ENCODE peak calls at places on chromosome 14, in seven cellular contexts. N, R, T, C, X, M and U are unnamed samples.

GRCh38 chr14:40601063-40601462 is 1005.6 kb upstream of the LRFN5 start:
- DNase-seq in X (no peak), C (no peak), M (no peak), T (no peak), N (no peak), R (no peak), U (no peak)

GRCh38 chr14:102581193-102581592 is 11.3 kb upstream of the RCOR1 start:
- DNase-seq in C (no peak), T (no peak), R (no peak), N (no peak), M (no peak), X (no peak), U (no peak)

GRCh38 chr14:35944847-35945246 is 118.7 kb downstream of the BRMS1L start:
- DNase-seq in M (no peak), X (peak), N (no peak), C (no peak), R (no peak), T (peak), U (no peak)

GRCh38 chr14:58332514-58332913 is 34.2 kb downstream of the ARID4A start:
- DNase-seq in R (no peak), C (no peak), M (no peak), T (no peak), X (no peak), N (no peak), U (no peak)

GRCh38 chr14:71474866-71475265 is 457.4 kb upstream of the RGS6 start:
- DNase-seq in N (no peak), C (no peak), M (no peak), T (no peak), X (no peak), R (no peak), U (no peak)

GRCh38 chr14:102020058-102020971 is 55.9 kb downstream of the DYNC1H1 start:
- DNase-seq in R (no peak), M (peak), N (no peak), X (peak), C (no peak), T (no peak), U (no peak)

GRCh38 chr14:51533160-51533559 is 118.5 kb upstream of the FRMD6 start:
- DNase-seq in M (peak), R (no peak), X (no peak), T (no peak), C (no peak), N (no peak), U (no peak)

GRCh38 chr14:34713681-34714319 is 593 bp downstream of the CFL2 start:
- DNase-seq in T (peak), C (peak), N (peak), R (peak), M (peak), X (no peak), U (no peak)

GRCh38 chr14:39228509-39229221 is 5.0 kb upstream of the MIA2 start:
- DNase-seq in N (no peak), T (no peak), C (no peak), M (no peak), X (no peak), R (no peak), U (no peak)

GRCh38 chr14:23406244-23406643 is 1.8 kb downstream of the MYH6 start:
- DNase-seq in T (no peak), X (no peak), N (no peak), C (no peak), R (no peak), M (no peak), U (no peak)

GRCh38 chr14:99401624-99402282 is 78.9 kb downstream of the SETD3 start:
- DNase-seq in C (no peak), X (no peak), N (no peak), T (no peak), R (no peak), M (no peak), U (no peak)

GRCh38 chr14:96237641-96238040 is 18.4 kb upstream of the BDKRB1 start:
- DNase-seq in T (no peak), C (peak), N (no peak), M (no peak), R (no peak), X (no peak), U (no peak)

GRCh38 chr14:30753452-30753851 is 120.9 kb upstream of the COCH start:
- DNase-seq in R (no peak), N (no peak), C (no peak), X (no peak), T (no peak), M (no peak), U (no peak)

GRCh38 chr14:72589652-72590051 is 304.2 kb downstream of the DPF3 start:
- DNase-seq in M (no peak), X (no peak), C (no peak), T (no peak), N (no peak), R (no peak), U (no peak)

DNA sequence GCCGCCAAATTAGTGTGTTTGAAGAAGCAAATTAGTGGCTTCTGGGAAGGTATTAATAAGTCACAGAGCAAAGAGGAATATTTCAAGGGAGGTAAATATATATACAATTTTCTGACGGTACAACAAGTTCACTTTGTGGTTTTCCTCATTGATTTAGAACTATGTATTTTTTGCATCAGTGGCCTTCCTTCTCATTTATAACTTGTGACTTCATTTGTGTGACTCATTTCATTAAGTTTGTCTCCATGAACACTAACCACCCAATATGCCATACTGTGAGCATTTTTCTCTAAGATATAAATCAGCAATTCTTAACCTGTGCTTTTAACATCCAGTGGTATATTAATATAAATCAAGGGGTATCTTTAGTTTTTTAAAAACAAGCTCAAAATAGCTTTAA is 29.3 kb upstream of the ARHGAP5 start:
- DNase-seq in C (no peak), R (no peak), T (no peak), X (no peak), N (no peak), M (no peak), U (no peak)
- TF ChIP-seq CTCF in C (no peak), R (no peak), T (no peak), X (no peak), N (no peak), M (no peak), U (no peak)

GRCh38 chr14:100681111-100681510 is 45.6 kb upstream of the DLK1 start:
- DNase-seq in N (no peak), M (no peak), R (no peak), X (no peak), C (no peak), T (no peak), U (no peak)
- H3K4me3 ChIP-seq in N (no peak), M (no peak), R (no peak), X (no peak), C (no peak), T (no peak), U (no peak)

DNA sequence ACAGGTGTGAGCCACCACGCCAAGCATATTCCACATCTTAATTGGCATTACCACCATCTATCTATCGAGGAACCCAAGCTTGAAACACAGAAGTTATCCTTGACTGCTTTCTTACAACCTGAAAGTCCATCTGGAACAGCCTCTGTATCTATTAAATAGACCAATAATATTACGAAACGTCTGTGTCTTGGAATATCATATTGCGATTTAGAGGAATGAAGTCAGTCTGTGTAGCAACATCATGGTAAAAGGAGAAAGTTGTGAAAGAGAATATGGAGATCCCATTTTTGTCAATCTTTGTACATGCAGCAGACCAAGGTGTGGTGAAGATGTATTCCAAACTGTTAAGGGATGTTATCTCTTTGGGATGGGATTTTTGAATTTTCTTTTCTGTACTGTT is 25.8 kb upstream of the MAX start:
- DNase-seq in T (no peak), N (no peak), X (no peak), C (no peak), M (peak), R (no peak), U (no peak)
- TF ChIP-seq CTCF in T (no peak), N (no peak), X (no peak), C (no peak), M (no peak), R (no peak), U (no peak)

GRCh38 chr14:32940066-32940651 is 1.5 kb downstream of the NPAS3 start:
- DNase-seq in X (no peak), M (no peak), R (no peak), T (peak), C (no peak), N (peak), U (no peak)

GRCh38 chr14:32941668-32942065 is 3.0 kb downstream of the NPAS3 start:
- DNase-seq in R (no peak), X (no peak), N (no peak), T (no peak), M (no peak), C (no peak), U (no peak)

GRCh38 chr14:32938719-32939253 is at the start of gene NPAS3:
- DNase-seq in X (no peak), M (no peak), N (no peak), R (peak), T (peak), C (no peak), U (no peak)

GRCh38 chr14:32939254-32940065 is 781 bp downstream of the NPAS3 start:
- DNase-seq in R (peak), M (peak), C (peak), X (peak), T (peak), N (peak), U (no peak)

GRCh38 chr14:32940711-32941667 is 2.3 kb downstream of the NPAS3 start:
- DNase-seq in N (no peak), T (no peak), R (no peak), M (no peak), X (no peak), C (no peak), U (no peak)
- H3K4me3 ChIP-seq in N (no peak), T (peak), R (no peak), M (no peak), X (peak), C (no peak), U (peak)

GRCh38 chr14:53148612-53149202 is 4.4 kb downstream of the DDHD1 start:
- DNase-seq in T (no peak), M (no peak), R (no peak), C (no peak), N (no peak), X (no peak), U (no peak)
- TF ChIP-seq CTCF in T (no peak), M (no peak), R (no peak), C (no peak), N (no peak), X (no peak), U (no peak)

GRCh38 chr14:103697196-103697595 is 18.1 kb downstream of the XRCC3 start:
- DNase-seq in X (no peak), R (no peak), M (no peak), N (no peak), T (no peak), C (no peak), U (no peak)

GRCh38 chr14:103694572-103695026 is 20.7 kb downstream of the XRCC3 start:
- DNase-seq in M (no peak), N (no peak), X (no peak), C (peak), R (no peak), T (peak), U (no peak)

GRCh38 chr14:103696466-103697071 is 18.7 kb downstream of the XRCC3 start:
- DNase-seq in R (no peak), X (no peak), C (peak), T (no peak), N (peak), M (peak), U (no peak)

GRCh38 chr14:103696027-103696402 is 19.2 kb downstream of the XRCC3 start:
- DNase-seq in M (no peak), N (no peak), X (no peak), T (no peak), C (no peak), R (no peak), U (no peak)

DNA sequence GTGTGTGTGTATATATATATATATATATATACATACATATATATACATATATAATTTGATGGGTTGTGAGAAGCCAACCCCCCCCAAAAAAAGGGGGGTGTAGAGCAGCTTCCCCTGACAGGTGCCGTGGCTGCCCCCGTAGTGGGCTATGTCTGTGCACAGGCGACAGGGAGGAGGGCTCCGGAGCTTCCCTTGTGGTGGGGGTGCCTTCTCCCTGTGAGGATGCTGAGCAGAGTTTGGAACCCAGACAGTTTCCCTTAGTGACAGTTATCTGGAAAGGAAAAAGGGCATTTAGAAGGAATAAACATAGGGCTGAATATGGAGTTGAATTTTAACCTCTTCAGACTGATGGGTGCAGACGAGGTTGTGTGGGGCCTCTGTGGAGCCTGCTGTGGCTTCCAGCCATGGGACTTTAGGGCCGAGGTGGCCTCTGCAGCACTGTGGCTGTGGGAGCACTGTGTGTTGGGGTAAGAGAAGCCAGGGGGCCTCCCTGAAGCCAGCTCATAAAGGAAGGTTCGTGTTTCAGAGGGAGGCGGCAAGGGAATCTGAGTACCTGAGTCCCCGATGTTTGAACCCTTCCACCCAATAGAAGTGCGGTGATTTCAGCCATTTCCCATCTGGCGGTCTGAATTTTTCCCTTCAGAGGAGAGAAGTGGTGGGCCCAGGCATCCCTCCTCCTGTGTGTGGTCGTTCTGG is 19.8 kb downstream of the XRCC3 start:
- DNase-seq in C (peak), T (no peak), M (no peak), X (no peak), N (no peak), R (no peak), U (no peak)
- H3K4me3 ChIP-seq in C (no peak), T (no peak), M (no peak), X (no peak), N (no peak), R (no peak), U (no peak)

GRCh38 chr14:53921027-53921426 is 35.6 kb downstream of the BMP4 start:
- DNase-seq in X (no peak), C (no peak), R (no peak), T (peak), N (no peak), M (no peak), U (no peak)
- TF ChIP-seq CTCF in X (no peak), C (no peak), R (no peak), T (no peak), N (no peak), M (no peak), U (no peak)

GRCh38 chr14:105069887-105070759 is 4.9 kb upstream of the GPR132 start:
- DNase-seq in N (peak), X (no peak), C (peak), T (no peak), M (peak), R (no peak), U (peak)
- H3K4me3 ChIP-seq in N (no peak), X (no peak), C (no peak), T (no peak), M (no peak), R (no peak), U (no peak)

GRCh38 chr14:85441909-85442643 is 87.9 kb upstream of the FLRT2 start:
- DNase-seq in X (no peak), C (no peak), T (no peak), M (no peak), N (no peak), R (no peak), U (no peak)

GRCh38 chr14:85453401-85453800 is 76.5 kb upstream of the FLRT2 start:
- DNase-seq in C (no peak), M (no peak), N (no peak), R (no peak), T (no peak), X (no peak), U (no peak)

GRCh38 chr14:85443001-85443400 is 86.9 kb upstream of the FLRT2 start:
- DNase-seq in N (peak), X (no peak), M (peak), R (no peak), C (no peak), T (no peak), U (no peak)

GRCh38 chr14:85444685-85445084 is 85.3 kb upstream of the FLRT2 start:
- DNase-seq in N (peak), T (no peak), C (no peak), M (peak), X (no peak), R (peak), U (no peak)

GRCh38 chr14:85447883-85448282 is 82.1 kb upstream of the FLRT2 start:
- DNase-seq in R (no peak), T (peak), X (no peak), N (no peak), M (no peak), C (no peak), U (no peak)
- TF ChIP-seq CTCF in R (no peak), T (peak), X (no peak), N (no peak), M (no peak), C (no peak), U (no peak)

DNA sequence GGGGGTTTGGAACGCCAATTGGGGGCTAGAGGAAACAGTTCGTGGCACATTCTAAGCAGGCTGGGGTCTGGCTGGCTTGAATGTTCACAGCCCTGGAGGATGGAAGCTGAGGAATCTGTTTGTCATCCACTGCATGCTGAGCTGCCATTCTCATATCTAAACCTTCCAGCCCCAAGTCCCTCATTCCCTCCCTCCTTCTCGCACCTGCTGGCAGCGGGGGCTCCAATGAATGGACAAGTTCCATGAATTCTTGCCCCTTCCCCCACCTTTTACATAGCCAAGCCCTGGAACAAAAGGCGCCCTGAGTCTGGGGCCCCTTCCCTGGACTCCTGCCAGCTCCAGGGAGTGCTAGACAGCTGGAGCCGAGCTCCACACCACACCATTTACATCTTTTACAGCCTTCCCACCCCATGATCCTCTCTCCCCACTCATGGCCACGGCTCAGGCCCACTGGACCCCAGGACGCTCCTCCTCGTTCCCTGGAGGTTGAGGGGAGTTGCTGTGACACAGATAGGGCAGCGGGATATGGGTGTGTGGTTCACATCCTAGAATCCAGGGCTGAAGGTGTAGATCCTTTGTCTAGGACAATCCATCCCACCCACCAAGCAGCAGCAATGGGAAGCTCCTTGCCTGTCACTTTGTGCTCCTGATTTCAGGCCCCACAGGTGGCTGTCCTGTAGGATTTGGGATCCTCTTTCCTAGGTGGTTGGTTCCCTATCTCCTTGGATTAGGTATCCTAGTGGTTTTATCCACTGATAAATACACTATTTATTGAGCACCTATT is 21.7 kb upstream of the VRTN start:
- DNase-seq in T (peak), N (no peak), X (no peak), C (peak), M (no peak), R (peak), U (no peak)
- H3K4me3 ChIP-seq in T (peak), N (no peak), X (no peak), C (no peak), M (no peak), R (no peak), U (no peak)